ENCODE peak calls at places on chromosomes 3 and 15, in six cellular contexts. Q, B, L, H, R and Y are unnamed samples.

GRCh38 chr15:41031232-41032078 is 78.2 kb downstream of the CHAC1 start:
- DNase-seq in L (no peak), B (no peak), Q (no peak), H (no peak), R (no peak), Y (no peak)

GRCh38 chr3:58573638-58574037 is 3.6 kb downstream of the FAM107A start:
- DNase-seq in B (no peak), Q (no peak), H (no peak), L (no peak), R (no peak), Y (no peak)

GRCh38 chr15:73357999-73358665 is 10.6 kb downstream of the HCN4 start:
- DNase-seq in H (no peak), B (no peak), R (no peak), L (peak), Q (no peak), Y (peak)

GRCh38 chr3:128383316-128384235 is 83.1 kb downstream of the DNAJB8 start:
- DNase-seq in R (peak), L (no peak), H (peak), Q (peak), B (peak), Y (peak)

GRCh38 chr15:85489773-85490493 is 109.5 kb downstream of the AKAP13 start:
- DNase-seq in B (no peak), Q (no peak), H (no peak), L (no peak), R (no peak), Y (no peak)

GRCh38 chr3:184537885-184538599 is 23.5 kb upstream of the EPHB3 start:
- DNase-seq in H (no peak), Q (no peak), R (no peak), L (no peak), B (no peak), Y (no peak)

GRCh38 chr15:79433610-79434009 is 1.5 kb downstream of the MINAR1 start:
- DNase-seq in R (no peak), H (no peak), L (no peak), B (no peak), Q (no peak), Y (no peak)

GRCh38 chr3:129829640-129830039 is 63.9 kb downstream of the TMCC1 start:
- DNase-seq in H (peak), R (no peak), Q (peak), B (peak), L (no peak), Y (peak)

GRCh38 chr3:23826382-23827061 is 20.8 kb downstream of the UBE2E1 start:
- DNase-seq in L (no peak), R (no peak), H (no peak), Q (no peak), B (peak), Y (no peak)

GRCh38 chr3:11522953-11523792 is 120.5 kb downstream of the VGLL4 start:
- DNase-seq in Q (no peak), H (peak), B (peak), L (no peak), R (no peak), Y (no peak)

GRCh38 chr3:57068437-57069089 is 8.1 kb downstream of the SPATA12 start:
- DNase-seq in R (no peak), H (peak), Q (peak), B (peak), L (no peak), Y (no peak)

GRCh38 chr3:30631237-30631961 is 25.0 kb downstream of the TGFBR2 start:
- DNase-seq in B (peak), R (peak), Q (peak), H (no peak), L (no peak), Y (no peak)

GRCh38 chr3:46350262-46350565 is 3.7 kb upstream of the CCR2 start:
- DNase-seq in B (no peak), Q (no peak), L (no peak), R (no peak), H (no peak), Y (no peak)

GRCh38 chr3:184230603-184231528 is 1.5 kb downstream of the VWA5B2 start:
- DNase-seq in Q (no peak), R (no peak), B (no peak), L (no peak), H (peak), Y (no peak)

GRCh38 chr3:112925560-112925959 is 49.3 kb downstream of the CD200R1 start:
- DNase-seq in R (no peak), Q (no peak), L (no peak), B (no peak), H (no peak), Y (no peak)

GRCh38 chr3:193872265-193872753 is 263.6 kb upstream of the HES1 start:
- DNase-seq in L (no peak), Q (peak), B (peak), R (no peak), H (peak), Y (no peak)

GRCh38 chr15:55768670-55769185 is 25.8 kb upstream of the PRTG start:
- DNase-seq in Q (no peak), R (no peak), L (no peak), B (no peak), H (no peak), Y (no peak)

GRCh38 chr3:79410617-79411016 is 357.2 kb downstream of the ROBO1 start:
- DNase-seq in R (no peak), L (no peak), H (no peak), Q (no peak), B (no peak), Y (no peak)

GRCh38 chr15:40087991-40088928 is 20.4 kb downstream of the BMF start:
- DNase-seq in L (no peak), Q (no peak), R (no peak), H (no peak), B (peak), Y (no peak)

GRCh38 chr3:156535162-156535627 is 19.7 kb downstream of the SSR3 start:
- DNase-seq in Q (peak), H (peak), B (peak), R (no peak), L (no peak), Y (no peak)

GRCh38 chr3:139312959-139313358 is 30.9 kb upstream of the MRPS22 start:
- DNase-seq in H (peak), Q (peak), L (no peak), R (no peak), B (peak), Y (no peak)

GRCh38 chr3:37646865-37647264 is 214.8 kb upstream of the CTDSPL start:
- DNase-seq in Q (no peak), H (peak), R (no peak), L (no peak), B (no peak), Y (no peak)

GRCh38 chr15:33735637-33736247 is 232.6 kb upstream of the CHRM5 start:
- DNase-seq in B (peak), L (peak), R (no peak), Q (no peak), H (peak), Y (no peak)

GRCh38 chr3:42451546-42452230 is 41.3 kb upstream of the LYZL4 start:
- DNase-seq in Q (no peak), B (peak), L (no peak), H (no peak), R (no peak), Y (no peak)

GRCh38 chr3:37546876-37547275 is 314.8 kb upstream of the CTDSPL start:
- DNase-seq in R (no peak), B (peak), Q (peak), L (no peak), H (peak), Y (no peak)

GRCh38 chr15:101307048-101307896 is 12.2 kb upstream of the SNRPA1 start:
- DNase-seq in L (no peak), Q (no peak), H (no peak), R (no peak), B (no peak), Y (no peak)

GRCh38 chr15:40793216-40793989 is 13.5 kb upstream of the ZFYVE19 start:
- DNase-seq in L (no peak), Q (peak), H (peak), R (no peak), B (peak), Y (no peak)

GRCh38 chr3:189298469-189299375 is 127.0 kb downstream of the TPRG1 start:
- DNase-seq in H (peak), B (no peak), Q (no peak), L (no peak), R (no peak), Y (no peak)

GRCh38 chr15:40354408-40355171 is 3.4 kb upstream of the DISP2 start:
- DNase-seq in R (no peak), L (peak), H (no peak), B (peak), Q (no peak), Y (peak)

GRCh38 chr15:26838742-26839460 is 28.0 kb upstream of the GABRA5 start:
- DNase-seq in Q (no peak), L (no peak), H (no peak), R (no peak), B (no peak), Y (no peak)

GRCh38 chr3:10015476-10015904 is 10.7 kb upstream of the FANCD2 start:
- DNase-seq in Q (peak), H (peak), B (peak), R (no peak), L (no peak), Y (no peak)

GRCh38 chr3:12489832-12490231 is 5.6 kb downstream of the TSEN2 start:
- DNase-seq in Q (no peak), H (no peak), L (no peak), R (no peak), B (no peak), Y (no peak)

GRCh38 chr15:31263751-31264533 is 62.7 kb upstream of the KLF13 start:
- DNase-seq in Q (no peak), H (peak), B (no peak), R (peak), L (peak), Y (no peak)

GRCh38 chr15:76398301-76398700 is 61.7 kb downstream of the ISL2 start:
- DNase-seq in R (no peak), H (no peak), Q (no peak), L (peak), B (no peak), Y (no peak)

GRCh38 chr3:100090669-100091005 is 23.7 kb downstream of the FILIP1L start:
- DNase-seq in R (no peak), H (no peak), B (no peak), L (no peak), Q (no peak), Y (no peak)

GRCh38 chr3:97464035-97464434 is 300.5 kb upstream of the ARL6 start:
- DNase-seq in H (no peak), B (no peak), Q (no peak), R (no peak), L (no peak), Y (no peak)